ENCODE peak calls at places on chromosomes 4 and X, in four cellular contexts. N is A549, V is K562, D is HepG2. R is an unnamed sample.
A peak's percentile ranks its signal among the peaks of the same experiment; 100 is the strongest.

GRCh38 chrX:39258331-39258730 is 457.1 kb downstream of the MID1IP1 start:
- DNase-seq in D (no peak), V (no peak), N (no peak), R (no peak)

GRCh38 chr4:7358100-7358735 is 76.5 kb downstream of the PSAPL1 start:
- DNase-seq in V (no peak), D (no peak), N (peak; percentile 55), R (no peak)

GRCh38 chr4:103097112-103097511 is 2.5 kb downstream of the BDH2 start:
- DNase-seq in D (no peak), N (no peak), V (no peak), R (no peak)

GRCh38 chr4:152588869-152589268 is 53.0 kb upstream of the FBXW7 start:
- DNase-seq in D (no peak), V (no peak), N (no peak), R (no peak)

GRCh38 chr4:164706675-164707074 is 47.3 kb upstream of the SMIM31 start:
- DNase-seq in V (no peak), D (no peak), N (no peak), R (peak; percentile 14)

GRCh38 chrX:49879656-49880277 is 483 bp downstream of the USP27X start:
- DNase-seq in V (no peak), N (peak; percentile 5), D (no peak), R (no peak)

GRCh38 chr4:98939892-98940298 is 11.0 kb upstream of the EIF4E start:
- DNase-seq in D (peak; percentile 35), N (peak; percentile 44), V (peak; percentile 34), R (no peak)

GRCh38 chr4:67160409-67160808 is 384.9 kb downstream of the CENPC start:
- DNase-seq in N (no peak), V (no peak), D (no peak), R (no peak)

GRCh38 chrX:40107291-40108083 is 9.7 kb upstream of the BCOR start:
- DNase-seq in N (peak; percentile 33), V (no peak), D (no peak), R (no peak)

GRCh38 chrX:43964936-43965335 is 8.3 kb downstream of the NDP start:
- DNase-seq in D (no peak), V (no peak), N (no peak), R (no peak)

GRCh38 chr4:161317000-161317399 is 846.8 kb downstream of the FSTL5 start:
- DNase-seq in V (no peak), N (no peak), D (no peak), R (no peak)

GRCh38 chrX:2901367-2902036 is 27.6 kb downstream of the ARSD start:
- DNase-seq in V (no peak), D (peak; percentile 23), N (no peak), R (no peak)

GRCh38 chrX:71098302-71098701 is 2.7 kb downstream of the FOXO4 start:
- DNase-seq in D (no peak), V (peak; percentile 67), N (peak; percentile 55), R (peak; percentile 41)

GRCh38 chr4:3767569-3768288 is 1.5 kb downstream of the ADRA2C start:
- DNase-seq in N (no peak), V (no peak), D (no peak), R (peak; percentile 71)

GRCh38 chr4:2295535-2296442 is 33.9 kb upstream of the MXD4 start:
- DNase-seq in N (no peak), V (no peak), D (no peak), R (no peak)

GRCh38 chrX:19955306-19955705 is 35.6 kb downstream of the BCLAF3 start:
- DNase-seq in V (no peak), D (no peak), N (no peak), R (no peak)

GRCh38 chr4:40585201-40585789 is 44.4 kb downstream of the RBM47 start:
- DNase-seq in N (no peak), V (no peak), D (no peak), R (no peak)

GRCh38 chr4:40586729-40587128 is 42.9 kb downstream of the RBM47 start:
- DNase-seq in D (no peak), V (no peak), N (no peak), R (no peak)

GRCh38 chr4:40586034-40586433 is 43.6 kb downstream of the RBM47 start:
- DNase-seq in V (no peak), N (no peak), D (no peak), R (no peak)

GRCh38 chr4:40587351-40587750 is 42.3 kb downstream of the RBM47 start:
- DNase-seq in N (no peak), V (no peak), D (no peak), R (no peak)

GRCh38 chr4:40587826-40588225 is 41.8 kb downstream of the RBM47 start:
- DNase-seq in N (no peak), D (no peak), V (no peak), R (no peak)
- TF ChIP-seq NR3C1 in N (no peak), D (no peak), V (no peak), R (no peak)

GRCh38 chrX:47143894-47144625 is 442 bp downstream of the NDUFB11 start:
- DNase-seq in N (peak; percentile 61), D (no peak), V (peak; percentile 77), R (peak; percentile 18)
- TF ChIP-seq NR3C1 in N (no peak), D (no peak), V (no peak), R (no peak)

GRCh38 chr4:121181493-121181892 is 17.4 kb upstream of the TNIP3 start:
- DNase-seq in V (no peak), N (no peak), D (no peak), R (no peak)

GRCh38 chr4:121183359-121183758 is 19.2 kb upstream of the TNIP3 start:
- DNase-seq in N (no peak), V (no peak), D (no peak), R (no peak)

GRCh38 chr4:121180558-121180957 is 16.4 kb upstream of the TNIP3 start:
- DNase-seq in N (no peak), D (no peak), V (no peak), R (no peak)

GRCh38 chr4:121185960-121186359 is 21.8 kb upstream of the TNIP3 start:
- DNase-seq in V (no peak), N (no peak), D (no peak), R (no peak)

DNA sequence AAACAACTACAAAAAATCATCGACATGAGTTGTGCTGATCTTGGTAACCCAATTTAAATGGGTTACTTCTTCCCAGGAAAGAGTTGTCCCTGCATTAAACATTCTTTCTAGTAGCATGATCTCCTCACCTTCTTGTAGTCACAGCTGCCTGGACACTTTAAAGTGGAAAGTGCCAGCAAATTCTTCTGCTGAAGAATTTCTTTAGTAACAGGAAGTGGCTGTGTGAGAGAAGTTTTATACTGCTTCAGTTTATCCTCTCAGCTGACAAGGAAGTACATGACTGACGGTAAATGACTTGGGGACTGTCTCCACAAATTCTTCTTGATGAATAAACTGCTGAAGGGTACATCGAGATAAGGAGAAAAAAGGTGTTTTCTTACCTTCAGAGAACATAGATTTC is 18.2 kb upstream of the TNIP3 start:
- DNase-seq in D (no peak), V (no peak), N (no peak), R (no peak)
- TF ChIP-seq NR3C1 in D (no peak), V (no peak), N (no peak), R (no peak)

DNA sequence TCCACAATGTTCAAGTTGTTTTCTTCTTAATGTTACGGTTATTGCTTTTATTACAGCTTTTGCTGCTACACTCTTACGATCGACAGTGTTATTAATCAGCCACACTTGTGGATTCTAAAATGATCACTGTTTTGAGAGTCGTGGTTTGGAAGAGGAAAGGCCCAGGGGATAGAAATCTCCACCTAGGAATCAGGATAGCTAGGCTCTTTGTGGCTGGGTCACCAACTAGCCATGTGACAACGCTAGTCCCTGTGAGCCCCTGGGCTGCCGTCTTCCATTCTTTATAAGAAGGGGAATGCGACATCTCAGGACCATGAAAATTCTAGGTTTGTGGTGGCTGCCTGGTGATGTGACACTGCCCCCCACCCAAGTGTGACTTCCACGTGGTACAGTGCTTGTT is 380 bp downstream of the SLC34A2 start:
- DNase-seq in V (no peak), D (no peak), N (no peak), R (no peak)
- TF ChIP-seq NR3C1 in V (no peak), D (no peak), N (no peak), R (no peak)

GRCh38 chrX:124328765-124329164 is 3.7 kb upstream of the TEX13D start:
- DNase-seq in D (no peak), N (no peak), V (no peak), R (no peak)
- TF ChIP-seq NR3C1 in D (no peak), N (no peak), V (no peak), R (no peak)

GRCh38 chrX:72572248-72573157 is at the start of gene HDAC8:
- DNase-seq in D (peak; percentile 76), V (peak; percentile 59), N (peak; percentile 48), R (peak; percentile 59)
- TF ChIP-seq NR3C1 in D (no peak), V (no peak), N (no peak), R (no peak)

DNA sequence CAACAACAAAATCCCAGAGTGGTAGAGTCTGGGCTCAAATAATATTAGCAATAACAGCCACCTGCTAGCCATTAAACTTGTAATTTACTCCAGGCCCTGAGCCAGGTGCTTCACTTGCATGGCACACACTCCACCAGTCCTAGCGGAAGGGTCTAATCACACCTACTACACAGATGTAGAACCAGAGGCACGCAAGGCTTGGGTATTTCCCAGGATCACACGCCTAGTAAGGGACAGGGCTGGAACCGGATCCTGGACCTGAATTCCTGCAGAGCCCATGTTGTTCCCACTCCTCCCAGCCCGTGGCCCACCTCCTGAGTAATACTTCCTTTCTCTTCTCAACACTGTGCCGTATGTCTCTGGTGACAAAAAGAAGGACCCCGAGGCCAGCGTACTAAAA is 5.7 kb downstream of the MAGEA1 start:
- DNase-seq in D (no peak), V (no peak), N (no peak), R (no peak)
- TF ChIP-seq NR3C1 in D (no peak), V (no peak), N (no peak), R (no peak)

GRCh38 chr4:134663742-134664141 is 462.2 kb upstream of the PABPC4L start:
- DNase-seq in V (no peak), N (no peak), D (no peak), R (no peak)

GRCh38 chr4:134665429-134665828 is 463.8 kb upstream of the PABPC4L start:
- DNase-seq in D (no peak), V (no peak), N (no peak), R (no peak)

GRCh38 chr4:134666640-134667039 is 465.1 kb upstream of the PABPC4L start:
- DNase-seq in D (no peak), V (no peak), N (no peak), R (no peak)

DNA sequence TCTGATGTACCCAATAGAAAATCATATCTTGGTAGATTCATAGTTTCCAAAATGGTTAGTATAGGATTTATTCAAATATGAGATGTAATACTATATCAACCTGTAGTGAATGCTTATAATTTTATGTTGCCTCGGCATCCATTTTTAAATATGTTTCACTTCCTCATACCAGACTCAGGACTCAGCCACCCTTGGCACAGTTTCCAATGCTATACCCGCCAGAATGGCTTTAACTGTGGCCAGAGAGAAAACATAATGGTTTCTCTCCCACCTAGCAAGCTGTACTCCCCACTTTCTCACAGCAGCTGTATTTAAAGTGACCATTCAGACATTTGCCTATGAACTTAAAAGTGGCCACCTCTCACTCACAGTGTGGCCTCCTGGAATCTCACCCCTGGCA is 466.6 kb upstream of the PABPC4L start:
- DNase-seq in V (no peak), D (no peak), N (no peak), R (no peak)
- TF ChIP-seq NR3C1 in V (no peak), D (no peak), N (no peak), R (no peak)